ENCODE peak calls at places on chromosomes 11 and 22, in four cellular contexts. One of them, this sample, is unnamed.

GRCh38 chr11:76244311-76245061 is 38.2 kb upstream of the WNT11 start:
- DNase-seq in GM12865: no peak
- DNase-seq in astrocyte of the spinal cord: no peak
- DNase-seq in stomach: no peak
- DNase-seq in this sample: no peak

GRCh38 chr11:27201454-27202302 is 161.1 kb downstream of the BBOX1 start:
- DNase-seq in astrocyte of the spinal cord: peak
- DNase-seq in GM12865: no peak
- DNase-seq in stomach: peak
- DNase-seq in this sample: no peak

GRCh38 chr11:44192701-44193100 is 97.2 kb downstream of the EXT2 start:
- DNase-seq in stomach: no peak
- DNase-seq in GM12865: no peak
- DNase-seq in astrocyte of the spinal cord: no peak
- DNase-seq in this sample: no peak

GRCh38 chr11:123238297-123238696 is 43.2 kb upstream of the CLMP start:
- DNase-seq in stomach: no peak
- DNase-seq in GM12865: no peak
- DNase-seq in astrocyte of the spinal cord: peak
- DNase-seq in this sample: no peak

GRCh38 chr11:69442807-69443137 is 38.7 kb upstream of the LINC01488 start:
- DNase-seq in stomach: no peak
- DNase-seq in astrocyte of the spinal cord: peak
- DNase-seq in GM12865: no peak
- DNase-seq in this sample: no peak

GRCh38 chr11:105000167-105000566 is 22.8 kb downstream of the CASP5 start:
- DNase-seq in GM12865: peak
- DNase-seq in stomach: no peak
- DNase-seq in astrocyte of the spinal cord: no peak
- DNase-seq in this sample: no peak

GRCh38 chr22:31093090-31093850 is 12.2 kb downstream of the SMTN start:
- DNase-seq in astrocyte of the spinal cord: no peak
- DNase-seq in stomach: peak
- DNase-seq in GM12865: no peak
- DNase-seq in this sample: no peak

GRCh38 chr11:11135820-11136476 is 217.1 kb downstream of the CSNK2A3 start:
- DNase-seq in stomach: no peak
- DNase-seq in astrocyte of the spinal cord: no peak
- DNase-seq in GM12865: no peak
- DNase-seq in this sample: no peak

GRCh38 chr11:60948251-60948650 is 3.7 kb downstream of the SLC15A3 start:
- DNase-seq in astrocyte of the spinal cord: no peak
- DNase-seq in GM12865: no peak
- DNase-seq in stomach: no peak
- DNase-seq in this sample: no peak

GRCh38 chr11:94330789-94331188 is 26.4 kb downstream of the IZUMO1R start:
- DNase-seq in stomach: no peak
- DNase-seq in GM12865: no peak
- DNase-seq in astrocyte of the spinal cord: no peak
- DNase-seq in this sample: no peak

GRCh38 chr22:50293441-50294318 is 13.8 kb downstream of the PLXNB2 start:
- DNase-seq in GM12865: peak
- DNase-seq in astrocyte of the spinal cord: peak
- DNase-seq in stomach: peak
- DNase-seq in this sample: no peak

GRCh38 chr11:124642628-124643027 is 20.0 kb downstream of the TBRG1 start:
- DNase-seq in astrocyte of the spinal cord: no peak
- DNase-seq in stomach: no peak
- DNase-seq in GM12865: no peak
- DNase-seq in this sample: no peak

GRCh38 chr11:84355911-84356310 is 1069.7 kb upstream of the CCDC90B start:
- DNase-seq in stomach: no peak
- DNase-seq in astrocyte of the spinal cord: no peak
- DNase-seq in GM12865: no peak
- DNase-seq in this sample: no peak

GRCh38 chr11:7585816-7586215 is 72.0 kb downstream of the PPFIBP2 start:
- DNase-seq in stomach: no peak
- DNase-seq in GM12865: no peak
- DNase-seq in astrocyte of the spinal cord: no peak
- DNase-seq in this sample: no peak

GRCh38 chr11:19498986-19499669 is 213.5 kb upstream of the NAV2 start:
- DNase-seq in stomach: no peak
- DNase-seq in GM12865: no peak
- DNase-seq in astrocyte of the spinal cord: peak
- DNase-seq in this sample: peak

GRCh38 chr11:10305262-10305963 is 540 bp downstream of the ADM start:
- DNase-seq in astrocyte of the spinal cord: peak
- DNase-seq in GM12865: no peak
- DNase-seq in stomach: peak
- DNase-seq in this sample: no peak

GRCh38 chr11:105144887-105145286 is 5.3 kb upstream of the CARD18 start:
- DNase-seq in astrocyte of the spinal cord: peak
- DNase-seq in GM12865: no peak
- DNase-seq in stomach: no peak
- DNase-seq in this sample: no peak

GRCh38 chr11:78929092-78929905 is 354.6 kb upstream of the NARS2 start:
- DNase-seq in GM12865: no peak
- DNase-seq in astrocyte of the spinal cord: no peak
- DNase-seq in stomach: no peak
- DNase-seq in this sample: no peak

GRCh38 chr11:71300187-71300586 is 47.8 kb upstream of the SHANK2 start:
- DNase-seq in astrocyte of the spinal cord: peak
- DNase-seq in stomach: no peak
- DNase-seq in GM12865: no peak
- DNase-seq in this sample: no peak

GRCh38 chr11:72578991-72579815 is 95.0 kb downstream of the PDE2A start:
- DNase-seq in GM12865: no peak
- DNase-seq in stomach: no peak
- DNase-seq in astrocyte of the spinal cord: no peak
- DNase-seq in this sample: no peak

GRCh38 chr22:46107089-46107664 is 43.1 kb upstream of the PPARA start:
- DNase-seq in GM12865: no peak
- DNase-seq in stomach: peak
- DNase-seq in astrocyte of the spinal cord: no peak
- DNase-seq in this sample: no peak

GRCh38 chr22:44847380-44847779 is 95.0 kb downstream of the ARHGAP8 start:
- DNase-seq in astrocyte of the spinal cord: no peak
- DNase-seq in stomach: no peak
- DNase-seq in GM12865: no peak
- DNase-seq in this sample: no peak

GRCh38 chr11:2511421-2512369 is 66.9 kb downstream of the KCNQ1 start:
- DNase-seq in stomach: peak
- DNase-seq in astrocyte of the spinal cord: no peak
- DNase-seq in GM12865: no peak
- DNase-seq in this sample: no peak

GRCh38 chr11:6737872-6738466 is 33.8 kb downstream of the OR2AG2 start:
- DNase-seq in astrocyte of the spinal cord: peak
- DNase-seq in stomach: peak
- DNase-seq in GM12865: peak
- DNase-seq in this sample: no peak

GRCh38 chr11:72293391-72293790 is 49.4 kb upstream of the PHOX2A start:
- DNase-seq in stomach: no peak
- DNase-seq in GM12865: no peak
- DNase-seq in astrocyte of the spinal cord: no peak
- DNase-seq in this sample: no peak

GRCh38 chr11:130422251-130422995 is 6.0 kb downstream of the ADAMTS8 start:
- DNase-seq in GM12865: no peak
- DNase-seq in astrocyte of the spinal cord: no peak
- DNase-seq in stomach: no peak
- DNase-seq in this sample: no peak

GRCh38 chr11:10803676-10804075 is 5.0 kb downstream of the EIF4G2 start:
- DNase-seq in astrocyte of the spinal cord: no peak
- DNase-seq in stomach: no peak
- DNase-seq in GM12865: no peak
- DNase-seq in this sample: no peak

GRCh38 chr11:36073411-36074203 is 129.7 kb downstream of the LDLRAD3 start:
- DNase-seq in stomach: peak
- DNase-seq in astrocyte of the spinal cord: peak
- DNase-seq in GM12865: peak
- DNase-seq in this sample: no peak

GRCh38 chr11:73152086-73152853 is 10.2 kb upstream of the FCHSD2 start:
- DNase-seq in stomach: peak
- DNase-seq in GM12865: peak
- DNase-seq in astrocyte of the spinal cord: no peak
- DNase-seq in this sample: no peak

GRCh38 chr11:61888043-61888442 is 3.3 kb downstream of the FADS3 start:
- DNase-seq in GM12865: no peak
- DNase-seq in stomach: no peak
- DNase-seq in astrocyte of the spinal cord: peak
- DNase-seq in this sample: peak

GRCh38 chr11:129846508-129847335 is 31.1 kb downstream of the TMEM45B start:
- DNase-seq in GM12865: no peak
- DNase-seq in stomach: no peak
- DNase-seq in astrocyte of the spinal cord: peak
- DNase-seq in this sample: no peak

GRCh38 chr22:20441631-20442484 is 4.2 kb upstream of the SCARF2 start:
- DNase-seq in GM12865: no peak
- DNase-seq in astrocyte of the spinal cord: no peak
- DNase-seq in stomach: no peak
- DNase-seq in this sample: no peak

GRCh38 chr22:50012201-50013181 is at the start of gene IL17REL:
- DNase-seq in stomach: peak
- DNase-seq in astrocyte of the spinal cord: no peak
- DNase-seq in GM12865: no peak
- DNase-seq in this sample: no peak

GRCh38 chr11:11770921-11771484 is 70.8 kb upstream of the USP47 start:
- DNase-seq in stomach: no peak
- DNase-seq in astrocyte of the spinal cord: no peak
- DNase-seq in GM12865: no peak
- DNase-seq in this sample: no peak

GRCh38 chr11:134656861-134657540 is 245.0 kb upstream of the B3GAT1 start:
- DNase-seq in stomach: peak
- DNase-seq in astrocyte of the spinal cord: no peak
- DNase-seq in GM12865: no peak
- DNase-seq in this sample: no peak

GRCh38 chr22:40955516-40955915 is 4.3 kb downstream of the RBX1 start:
- DNase-seq in astrocyte of the spinal cord: no peak
- DNase-seq in stomach: no peak
- DNase-seq in GM12865: no peak
- DNase-seq in this sample: no peak

GRCh38 chr11:70323811-70324210 is 53.3 kb downstream of the PPFIA1 start:
- DNase-seq in GM12865: no peak
- DNase-seq in astrocyte of the spinal cord: no peak
- DNase-seq in stomach: no peak
- DNase-seq in this sample: no peak

GRCh38 chr11:69638941-69639681 is 1.8 kb upstream of the CCND1 start:
- DNase-seq in stomach: peak
- DNase-seq in astrocyte of the spinal cord: peak
- DNase-seq in GM12865: peak
- DNase-seq in this sample: peak

GRCh38 chr11:14973621-14974020 is 1.5 kb upstream of the CALCA start:
- DNase-seq in astrocyte of the spinal cord: peak
- DNase-seq in stomach: no peak
- DNase-seq in GM12865: peak
- DNase-seq in this sample: no peak

GRCh38 chr22:18122254-18122554 is 11.6 kb downstream of the TUBA8 start:
- DNase-seq in GM12865: no peak
- DNase-seq in stomach: no peak
- DNase-seq in astrocyte of the spinal cord: no peak
- DNase-seq in this sample: no peak

GRCh38 chr22:18121436-18122253 is 11.0 kb downstream of the TUBA8 start:
- DNase-seq in stomach: no peak
- DNase-seq in astrocyte of the spinal cord: no peak
- DNase-seq in GM12865: no peak
- DNase-seq in this sample: no peak

GRCh38 chr22:18130699-18131429 is 19.1 kb upstream of the USP18 start:
- DNase-seq in stomach: no peak
- DNase-seq in astrocyte of the spinal cord: no peak
- DNase-seq in GM12865: no peak
- DNase-seq in this sample: no peak

GRCh38 chr22:18120941-18121340 is 10.3 kb downstream of the TUBA8 start:
- DNase-seq in stomach: no peak
- DNase-seq in GM12865: no peak
- DNase-seq in astrocyte of the spinal cord: no peak
- DNase-seq in this sample: no peak

GRCh38 chr22:18126606-18127005 is 16.0 kb downstream of the TUBA8 start:
- DNase-seq in stomach: no peak
- DNase-seq in GM12865: no peak
- DNase-seq in astrocyte of the spinal cord: no peak
- DNase-seq in this sample: no peak
- H3K4me3 ChIP-seq in stomach: no peak
- H3K4me3 ChIP-seq in GM12865: no peak
- H3K4me3 ChIP-seq in astrocyte of the spinal cord: no peak
- H3K4me3 ChIP-seq in this sample: no peak

GRCh38 chr11:119729581-119730346 is 764 bp upstream of the NECTIN1 start:
- DNase-seq in astrocyte of the spinal cord: no peak
- DNase-seq in stomach: peak
- DNase-seq in GM12865: no peak
- DNase-seq in this sample: no peak
- TF ChIP-seq CTCF in astrocyte of the spinal cord: no peak
- TF ChIP-seq CTCF in stomach: no peak
- TF ChIP-seq CTCF in GM12865: no peak
- TF ChIP-seq CTCF in this sample: no peak

GRCh38 chr11:116276051-116277044 is 496.4 kb downstream of the BUD13 start:
- DNase-seq in astrocyte of the spinal cord: peak
- DNase-seq in GM12865: peak
- DNase-seq in stomach: peak
- DNase-seq in this sample: no peak
- H3K4me3 ChIP-seq in astrocyte of the spinal cord: no peak
- H3K4me3 ChIP-seq in GM12865: no peak
- H3K4me3 ChIP-seq in stomach: no peak
- H3K4me3 ChIP-seq in this sample: peak

DNA sequence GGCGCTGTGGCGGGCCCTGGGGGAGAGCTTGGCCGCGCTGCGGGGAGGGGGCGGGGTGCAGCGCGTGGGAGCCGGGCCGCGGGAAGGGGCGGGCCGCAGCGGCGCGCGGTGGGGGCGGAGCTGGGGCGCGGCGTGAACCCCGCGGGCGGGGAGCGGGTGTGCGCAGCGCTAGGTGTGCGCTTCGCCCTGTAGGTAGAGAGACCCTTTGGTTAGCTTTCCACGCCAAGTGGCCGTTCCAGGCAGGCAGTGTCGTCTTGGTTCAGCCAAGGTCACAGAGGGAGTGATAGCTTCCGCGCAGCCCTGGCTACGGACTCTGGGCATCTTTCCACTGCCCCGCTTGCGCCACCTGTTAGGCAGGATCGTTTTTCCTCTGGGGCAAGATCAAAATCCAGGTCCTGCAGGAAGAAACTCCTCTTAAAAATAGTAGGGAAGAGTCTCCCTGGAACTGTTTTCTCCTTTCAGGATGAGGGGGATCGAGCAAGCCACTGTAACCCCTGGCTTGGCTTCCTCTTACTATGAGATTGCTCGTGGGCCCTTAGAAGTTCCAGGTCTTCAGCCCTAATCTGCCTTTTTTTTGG is 434 bp downstream of the BANF1 start:
- DNase-seq in GM12865: no peak
- DNase-seq in stomach: peak
- DNase-seq in astrocyte of the spinal cord: peak
- DNase-seq in this sample: no peak
- TF ChIP-seq CTCF in GM12865: no peak
- TF ChIP-seq CTCF in stomach: no peak
- TF ChIP-seq CTCF in astrocyte of the spinal cord: peak
- TF ChIP-seq CTCF in this sample: peak

This sample was measured in epithelial cell of proximal tubule.